ENCODE peak calls at places on chromosomes 2 and 18, in nine cellular contexts. M, H, K, C, S, Y, A, V and X are unnamed samples.

GRCh38 chr18:67217551-67218166 is 298.9 kb downstream of the DSEL start:
- DNase-seq in A (peak), V (peak), S (peak), Y (no peak), H (peak), M (peak), C (peak), K (peak), X (peak)

GRCh38 chr2:11500702-11501303 is 33.0 kb upstream of the GREB1 start:
- DNase-seq in H (no peak), Y (no peak), S (no peak), A (no peak), C (no peak), M (no peak), K (no peak), V (no peak), X (no peak)

GRCh38 chr2:229714080-229714735 is at the start of gene DNER:
- DNase-seq in M (peak), V (no peak), K (no peak), A (no peak), Y (peak), H (peak), S (peak), C (no peak), X (peak)

GRCh38 chr18:3689986-3690681 is 240.2 kb downstream of the TGIF1 start:
- DNase-seq in Y (no peak), K (no peak), H (no peak), V (no peak), A (no peak), M (no peak), C (no peak), S (no peak), X (no peak)

GRCh38 chr2:39893616-39894015 is 114.6 kb upstream of the THUMPD2 start:
- DNase-seq in C (no peak), S (no peak), K (no peak), H (no peak), Y (no peak), V (no peak), A (no peak), M (no peak), X (no peak)

GRCh38 chr2:46847185-46847710 is 68.4 kb downstream of the MCFD2 start:
- DNase-seq in V (peak), K (no peak), C (no peak), A (peak), H (no peak), Y (no peak), M (no peak), S (peak), X (peak)

GRCh38 chr2:85409719-85410583 is at the start of gene CAPG:
- DNase-seq in A (no peak), V (no peak), M (peak), K (peak), C (peak), S (no peak), H (peak), Y (no peak), X (peak)

GRCh38 chr18:74896390-74896991 is 298.8 kb downstream of the ZNF407 start:
- DNase-seq in S (peak), C (peak), M (peak), V (peak), H (peak), Y (no peak), K (no peak), A (no peak), X (peak)